ENCODE peak calls at places on chromosome 2, in ten cellular contexts. E is activated CD4-positive, alpha-beta T cell treated with anti-CD3 and anti-CD28 coated beads, Interleukin-2, amount 50 U/mL, for 48 hours; P is GM03348; U is mucosa of descending colon; G is HuH-7.5; M is hippocampal formation; K is stromal cell of bone marrow; L is NCI-H2171 treated with DMSO at 0.1 percent for 48 hours; V is GOT3; A is NCI-H1092. X is an unnamed sample.

GRCh38 chr2:20349457-20350034 is 1.1 kb downstream of the PUM2 start:
- DNase-seq in E (no peak), P (no peak), U (no peak), G (no peak), M (no peak), K (no peak), L (peak), V (no peak), A (no peak), X (no peak)

GRCh38 chr2:37645836-37646235 is 25.6 kb downstream of the CDC42EP3 start:
- DNase-seq in E (no peak), P (no peak), U (no peak), G (no peak), M (no peak), K (no peak), L (no peak), V (no peak), A (no peak), X (no peak)

GRCh38 chr2:96116879-96117533 is 635 bp upstream of the ADRA2B start:
- DNase-seq in E (peak), P (peak), U (peak), G (peak), M (peak), K (peak), L (peak), V (no peak), A (no peak), X (peak)

GRCh38 chr2:70962885-70963878 is 15.2 kb upstream of the ANKRD53 start:
- DNase-seq in E (no peak), P (no peak), U (no peak), G (no peak), M (no peak), K (no peak), L (no peak), V (no peak), A (no peak), X (no peak)

GRCh38 chr2:208454861-208455260 is 48.3 kb downstream of the PTH2R start:
- DNase-seq in E (no peak), P (no peak), U (no peak), G (no peak), M (no peak), K (no peak), L (no peak), V (no peak), A (no peak), X (no peak)

GRCh38 chr2:159362816-159363251 is 76.3 kb upstream of the WDSUB1 start:
- DNase-seq in E (no peak), P (no peak), U (no peak), G (no peak), M (no peak), K (peak), L (no peak), V (no peak), A (no peak), X (no peak)

GRCh38 chr2:181310967-181311366 is 146.2 kb upstream of the ITGA4 start:
- DNase-seq in E (no peak), P (no peak), U (no peak), G (no peak), M (no peak), K (no peak), L (no peak), V (no peak), A (no peak), X (no peak)

GRCh38 chr2:132437852-132438649 is 21.4 kb downstream of the GPR39 start:
- DNase-seq in E (no peak), P (no peak), U (no peak), G (no peak), M (no peak), K (no peak), L (no peak), V (no peak), A (no peak), X (no peak)

GRCh38 chr2:29657674-29658073 is 263.7 kb downstream of the ALK start:
- DNase-seq in E (no peak), P (no peak), U (no peak), G (no peak), M (peak), K (no peak), L (no peak), V (no peak), A (no peak), X (no peak)